ENCODE peak calls at places on chromosomes 16 and 17, in nine cellular contexts. U is H7; H is CD8-positive, alpha-beta T cell; Y is ascending aorta; C is PC-3; X is lower lobe of right lung; N is psoas muscle; K is tibial artery; E is mucosa of descending colon. B is an unnamed sample. For H3K36me3, the result is how much of the 10 kb centered on the place peaks cover.

GRCh38 chr16:22098538-22099255 is 6.4 kb downstream of the VWA3A start:
- DNase-seq in N (no peak), H (no peak), X (no peak), Y (no peak), K (no peak), E (no peak), U (peak), C (peak), B (no peak)

GRCh38 chr16:73872856-73873255 is 423.8 kb upstream of the PSMD7 start:
- DNase-seq in Y (no peak), X (no peak), N (no peak), H (no peak), E (no peak), C (no peak), K (no peak), U (no peak), B (no peak)

GRCh38 chr17:6303664-6304063 is 131.3 kb downstream of the AIPL1 start:
- DNase-seq in N (no peak), E (no peak), X (no peak), Y (no peak), H (no peak), C (peak), U (peak), K (no peak), B (no peak)

GRCh38 chr17:41494524-41494923 is 4.8 kb upstream of the KRT36 start:
- DNase-seq in Y (no peak), K (no peak), H (no peak), U (no peak), C (peak), X (peak), E (no peak), N (no peak), B (no peak)

GRCh38 chr16:3179651-3180050 is 8.4 kb upstream of the OR1F1 start:
- DNase-seq in Y (no peak), U (no peak), X (peak), H (no peak), E (no peak), N (no peak), K (no peak), C (no peak), B (peak)

GRCh38 chr17:2780931-2781454 is 15.2 kb upstream of the RAP1GAP2 start:
- DNase-seq in X (no peak), C (no peak), U (no peak), K (no peak), Y (no peak), N (no peak), H (no peak), E (no peak), B (no peak)

GRCh38 chr17:3636908-3637373 is 381 bp downstream of the CTNS start:
- DNase-seq in N (no peak), C (no peak), Y (no peak), K (no peak), U (peak), H (no peak), X (no peak), E (no peak), B (no peak)

GRCh38 chr17:8137645-8138342 is 13.9 kb upstream of the HES7 start:
- DNase-seq in H (no peak), K (peak), Y (no peak), N (no peak), C (no peak), E (peak), X (no peak), U (peak), B (no peak)

GRCh38 chr17:54405826-54406225 is 494.8 kb upstream of the TOM1L1 start:
- DNase-seq in C (no peak), H (no peak), Y (no peak), X (no peak), K (no peak), N (no peak), E (no peak), U (no peak), B (no peak)

GRCh38 chr17:17416007-17416399 is 60.8 kb upstream of the MED9 start:
- DNase-seq in U (peak), E (no peak), H (no peak), C (peak), X (no peak), N (no peak), K (no peak), Y (no peak), B (no peak)

GRCh38 chr16:84730406-84731106 is 30.8 kb downstream of the USP10 start:
- DNase-seq in H (no peak), E (no peak), U (peak), Y (peak), C (peak), K (peak), N (peak), X (peak), B (peak)

GRCh38 chr17:67624886-67625656 is 92.7 kb upstream of the NOL11 start:
- DNase-seq in Y (no peak), K (no peak), H (no peak), N (no peak), U (peak), C (no peak), X (no peak), E (no peak), B (no peak)

GRCh38 chr17:13542612-13543011 is 59.1 kb downstream of the HS3ST3A1 start:
- DNase-seq in E (no peak), C (no peak), N (no peak), H (no peak), K (no peak), Y (no peak), X (no peak), U (no peak), B (no peak)

GRCh38 chr16:78704421-78704820 is 605.0 kb downstream of the WWOX start:
- DNase-seq in C (no peak), X (no peak), H (no peak), Y (no peak), N (no peak), K (no peak), E (no peak), U (no peak), B (no peak)

GRCh38 chr16:48613061-48613957 is 3.3 kb upstream of the N4BP1 start:
- DNase-seq in E (no peak), H (peak), N (no peak), C (peak), K (no peak), X (no peak), Y (no peak), U (no peak), B (no peak)

GRCh38 chr17:82806645-82807044 is 33.2 kb downstream of the ZNF750 start:
- DNase-seq in K (no peak), X (no peak), U (peak), E (peak), N (no peak), H (no peak), Y (no peak), C (no peak), B (no peak)
- H3K36me3 ChIP-seq in K (under half), X (under half), U (under half), E (under half), N (under half), H (under half), Y (under half), C (under half), B (under half)

DNA sequence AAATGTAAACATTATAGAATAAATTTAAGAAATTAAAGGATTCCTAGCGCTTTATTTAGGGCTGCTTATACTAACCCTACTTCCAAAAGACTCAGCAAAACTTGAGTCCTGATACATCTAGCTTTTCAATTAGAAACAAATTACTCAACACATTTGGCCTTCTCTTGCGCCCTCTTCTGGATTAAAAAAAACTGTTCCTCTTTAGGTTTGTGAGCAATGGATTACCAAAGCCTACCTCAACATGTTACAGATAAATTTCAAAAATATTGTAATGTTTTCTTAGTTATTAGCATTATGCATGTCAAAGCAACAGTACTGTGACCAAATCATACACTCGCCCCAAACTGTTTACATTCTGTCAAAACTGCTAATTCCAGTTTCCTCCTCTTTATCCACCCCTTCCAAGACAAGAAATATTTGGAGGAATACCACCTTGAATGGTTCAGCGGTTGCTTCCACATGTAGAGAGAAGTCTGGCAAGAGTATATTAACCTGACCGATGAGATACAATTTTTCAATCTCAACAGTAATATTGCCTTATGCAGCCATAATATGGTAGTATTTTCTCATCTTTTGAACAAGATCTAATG is 2.7 kb downstream of the NUFIP2 start:
- DNase-seq in K (no peak), E (no peak), Y (no peak), X (no peak), U (peak), C (peak), N (no peak), H (no peak), B (no peak)
- H3K36me3 ChIP-seq in K (under half), E (under half), Y (under half), X (under half), U (under half), C (under half), N (under half), H (under half), B (under half)

DNA sequence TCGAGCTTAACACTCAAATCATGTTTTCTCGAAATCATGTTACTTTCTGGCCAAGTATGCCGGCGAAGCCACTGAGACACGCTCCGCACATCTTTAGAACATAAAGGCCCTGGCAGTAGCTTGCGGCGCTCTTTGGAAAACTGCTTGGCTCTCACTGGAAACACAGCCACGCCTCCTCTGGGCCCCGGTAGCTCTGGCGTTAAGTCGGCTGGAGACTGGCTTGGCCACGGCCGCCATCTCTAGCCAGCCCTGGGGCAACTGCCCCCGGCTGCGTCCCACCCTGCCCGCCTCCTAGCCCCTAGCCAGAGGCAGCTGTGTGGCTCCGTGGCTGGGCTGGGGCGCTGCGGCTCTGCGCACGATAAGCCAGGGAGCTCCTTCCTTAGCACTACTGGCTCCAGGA is 9.2 kb upstream of the BAIAP2 start:
- DNase-seq in E (peak), U (peak), X (peak), K (no peak), N (peak), Y (no peak), H (no peak), C (no peak), B (peak)
- H3K36me3 ChIP-seq in E (under half), U (under half), X (under half), K (under half), N (under half), Y (under half), H (under half), C (under half), B (under half)

GRCh38 chr17:44925731-44926697 is 10.7 kb upstream of the GFAP start:
- DNase-seq in U (no peak), E (no peak), N (no peak), K (peak), X (peak), Y (no peak), C (no peak), H (no peak), B (peak)

GRCh38 chr17:44928136-44928535 is 12.8 kb upstream of the GFAP start:
- DNase-seq in N (no peak), H (no peak), E (no peak), C (no peak), K (peak), Y (no peak), U (no peak), X (peak), B (peak)

GRCh38 chr17:44927696-44928095 is 12.4 kb upstream of the GFAP start:
- DNase-seq in N (no peak), K (peak), H (no peak), E (no peak), Y (no peak), U (no peak), X (no peak), C (no peak), B (peak)

GRCh38 chr17:44928950-44929720 is 13.8 kb upstream of the GFAP start:
- DNase-seq in U (no peak), N (no peak), X (no peak), K (peak), H (no peak), Y (no peak), E (no peak), C (no peak), B (peak)

DNA sequence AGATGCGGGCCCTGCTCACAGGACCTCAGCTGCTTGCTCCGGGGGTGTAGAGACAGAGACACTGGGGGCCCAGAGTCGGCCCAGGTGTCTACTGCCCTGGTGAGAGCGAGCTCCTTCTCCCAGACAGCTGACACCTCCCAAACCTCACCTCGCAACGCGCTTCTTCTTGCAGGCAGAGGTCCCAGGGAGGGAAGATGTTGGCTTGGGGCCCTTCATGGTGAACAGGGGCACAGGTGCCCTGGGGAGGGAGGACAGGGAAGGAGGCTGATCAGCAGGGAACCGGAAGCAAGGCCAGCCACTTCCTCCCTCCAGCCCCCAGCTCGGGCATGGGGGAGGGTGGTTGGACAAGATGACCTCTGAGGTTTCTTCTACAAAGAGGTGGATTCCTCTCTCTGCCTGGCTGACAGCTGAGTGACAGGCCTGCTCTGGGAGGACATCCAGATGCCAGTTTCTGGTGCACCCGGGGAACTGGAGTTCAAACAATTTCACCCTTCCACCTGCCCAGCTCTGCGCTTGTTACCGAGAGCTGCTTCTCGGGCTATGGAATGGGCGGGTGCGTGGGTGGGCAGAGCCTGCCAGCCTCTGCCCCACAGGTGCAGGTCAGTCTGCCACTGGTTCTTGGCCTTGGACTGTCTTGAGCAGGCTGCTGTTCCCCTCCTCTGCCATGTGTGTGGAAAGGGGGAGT is 11.7 kb upstream of the GFAP start:
- DNase-seq in C (no peak), Y (no peak), K (peak), X (peak), E (no peak), H (no peak), N (no peak), U (no peak), B (peak)
- H3K36me3 ChIP-seq in C (half or more), Y (under half), K (under half), X (under half), E (under half), H (under half), N (under half), U (under half), B (under half)

DNA sequence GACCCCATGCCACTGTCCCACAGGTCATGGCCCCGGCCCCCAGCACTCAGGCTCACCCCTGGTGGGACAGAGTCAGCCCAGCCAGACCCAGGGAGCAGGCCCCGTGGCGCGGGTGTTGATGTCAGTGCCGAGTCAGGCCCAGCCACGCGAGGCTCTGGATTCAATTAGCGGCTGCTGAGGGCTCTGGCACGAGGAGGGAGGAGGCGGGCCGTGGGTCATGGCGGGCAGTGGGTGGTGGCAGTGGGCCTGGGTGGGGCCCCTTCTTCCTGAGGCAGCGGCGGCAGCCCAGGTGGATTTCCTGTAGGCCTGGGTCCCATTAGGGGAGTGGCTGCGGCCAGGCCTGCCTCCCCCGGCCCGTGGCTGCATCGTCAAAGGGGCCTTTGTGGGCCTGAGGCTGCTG is 12.8 kb downstream of the VASN start:
- DNase-seq in Y (no peak), K (peak), H (no peak), E (peak), X (no peak), N (no peak), C (no peak), U (peak), B (no peak)
- H3K36me3 ChIP-seq in Y (under half), K (under half), H (under half), E (under half), X (half or more), N (under half), C (under half), U (under half), B (half or more)

DNA sequence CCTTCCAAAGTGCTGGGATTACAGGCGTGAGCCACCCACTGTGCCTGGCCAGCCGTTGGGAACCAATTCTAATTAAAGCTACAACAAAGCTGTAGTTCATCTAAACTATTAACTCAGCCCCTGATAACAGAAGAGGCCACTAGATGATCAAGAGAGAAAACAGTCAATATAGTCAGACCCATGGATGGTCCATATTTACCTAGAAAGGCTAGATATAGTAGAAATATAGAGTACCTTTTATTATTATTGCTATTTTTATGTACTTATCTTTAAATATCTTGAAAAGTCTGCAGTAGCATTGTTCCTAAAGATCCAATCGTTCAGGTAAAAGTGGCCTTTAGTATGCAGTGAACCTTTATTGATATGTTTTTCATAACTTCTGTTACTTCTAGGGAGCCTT is 43.2 kb downstream of the RNF213 start:
- DNase-seq in U (no peak), Y (no peak), C (no peak), N (no peak), K (no peak), E (no peak), H (no peak), X (no peak), B (no peak)
- H3K36me3 ChIP-seq in U (under half), Y (half or more), C (half or more), N (half or more), K (half or more), E (under half), H (half or more), X (half or more), B (half or more)